ENCODE peak calls at places on chromosomes 7 and 10, in five cellular contexts. C is stomach, S is T-helper 1 cell, A is body of pancreas, L is lung microvascular endothelial cell. H is an unnamed sample.

GRCh38 chr7:81761821-81762220 is 8.0 kb downstream of the HGF start:
- DNase-seq in C (no peak), S (no peak), A (no peak), L (no peak), H (no peak)

GRCh38 chr10:43134126-43134905 is 3.9 kb upstream of the CSGALNACT2 start:
- DNase-seq in C (no peak), S (no peak), A (no peak), L (no peak), H (no peak)

GRCh38 chr7:116433246-116433645 is 66.3 kb upstream of the CAV2 start:
- DNase-seq in C (no peak), S (no peak), A (no peak), L (no peak), H (no peak)

GRCh38 chr10:121025731-121026130 is 174.6 kb downstream of the WDR11 start:
- DNase-seq in C (no peak), S (no peak), A (no peak), L (no peak), H (no peak)

GRCh38 chr7:20224005-20224404 is 6.8 kb upstream of the MACC1 start:
- DNase-seq in C (no peak), S (no peak), A (no peak), L (no peak), H (no peak)

GRCh38 chr7:2012981-2013380 is 219.8 kb downstream of the MAD1L1 start:
- DNase-seq in C (peak), S (no peak), A (peak), L (no peak), H (no peak)

GRCh38 chr7:113840954-113841353 is 77.9 kb downstream of the PPP1R3A start:
- DNase-seq in C (no peak), S (no peak), A (no peak), L (no peak), H (no peak)

GRCh38 chr7:155354371-155355048 is 56.8 kb downstream of the INSIG1 start:
- DNase-seq in C (no peak), S (no peak), A (no peak), L (no peak), H (no peak)

GRCh38 chr10:42431095-42431494 is 207.3 kb downstream of the ZNF33B start:
- DNase-seq in C (no peak), S (no peak), A (no peak), L (no peak), H (no peak)

GRCh38 chr7:139731802-139732470 is 45.9 kb downstream of the HIPK2 start:
- DNase-seq in C (peak), S (no peak), A (peak), L (peak), H (peak)

GRCh38 chr7:100867040-100867795 is at the start of gene TRIP6:
- DNase-seq in C (peak), S (peak), A (peak), L (peak), H (peak)

GRCh38 chr10:46306550-46307184 is 19.9 kb downstream of the ANTXRL start:
- DNase-seq in C (peak), S (no peak), A (no peak), L (no peak), H (peak)

GRCh38 chr10:37826806-37827205 is 30.6 kb downstream of the ZNF248 start:
- DNase-seq in C (no peak), S (no peak), A (no peak), L (no peak), H (no peak)

GRCh38 chr7:29287366-29287765 is 92.8 kb downstream of the CHN2 start:
- DNase-seq in C (no peak), S (no peak), A (peak), L (peak), H (no peak)

GRCh38 chr7:29557954-29558353 is 5.7 kb upstream of the PRR15 start:
- DNase-seq in C (no peak), S (no peak), A (no peak), L (no peak), H (no peak)

GRCh38 chr10:3460420-3461128 is 288.0 kb upstream of the PITRM1 start:
- DNase-seq in C (no peak), S (no peak), A (no peak), L (no peak), H (no peak)

GRCh38 chr10:23490115-23490514 is 51.2 kb downstream of the OTUD1 start:
- DNase-seq in C (no peak), S (no peak), A (no peak), L (no peak), H (no peak)

GRCh38 chr10:32961892-32962369 is 3.9 kb upstream of the ITGB1 start:
- DNase-seq in C (no peak), S (no peak), A (no peak), L (peak), H (no peak)

GRCh38 chr7:151085691-151086620 is at the start of gene AGAP3:
- DNase-seq in C (peak), S (peak), A (peak), L (peak), H (peak)

GRCh38 chr10:65900271-65900670 is 1025.6 kb upstream of the LRRTM3 start:
- DNase-seq in C (no peak), S (no peak), A (no peak), L (no peak), H (no peak)

GRCh38 chr10:126749030-126749655 is 78.7 kb upstream of the C10orf90 start:
- DNase-seq in C (peak), S (peak), A (peak), L (peak), H (peak)

H was measured in mucosa of descending colon.